ENCODE peak calls at places on chromosomes 7 and 10, in four cellular contexts. One of them, this sample, is unnamed.

GRCh38 chr7:22411977-22412693 is 55.2 kb upstream of the RAPGEF5 start:
- DNase-seq in H9: no peak
- DNase-seq in IMR-90: no peak
- DNase-seq in neuronal stem cell: no peak
- DNase-seq in this sample: no peak

GRCh38 chr10:73644015-73644743 is 2.9 kb upstream of the MYOZ1 start:
- DNase-seq in H9: peak; percentile 68
- DNase-seq in IMR-90: peak; percentile 73
- DNase-seq in neuronal stem cell: peak; percentile 69
- DNase-seq in this sample: peak; percentile 49

GRCh38 chr7:82335927-82336326 is 107.7 kb downstream of the CACNA2D1 start:
- DNase-seq in H9: no peak
- DNase-seq in IMR-90: peak; percentile 66
- DNase-seq in neuronal stem cell: no peak
- DNase-seq in this sample: no peak

GRCh38 chr10:84739641-84740040 is 411.3 kb downstream of the CCSER2 start:
- DNase-seq in H9: no peak
- DNase-seq in IMR-90: no peak
- DNase-seq in neuronal stem cell: no peak
- DNase-seq in this sample: no peak

GRCh38 chr10:108789911-108790310 is 1133.4 kb downstream of the XPNPEP1 start:
- DNase-seq in H9: no peak
- DNase-seq in IMR-90: peak; percentile 60
- DNase-seq in neuronal stem cell: no peak
- DNase-seq in this sample: no peak

GRCh38 chr10:106424076-106424475 is 740.4 kb downstream of the SORCS1 start:
- DNase-seq in H9: no peak
- DNase-seq in IMR-90: peak; percentile 96
- DNase-seq in neuronal stem cell: no peak
- DNase-seq in this sample: peak; percentile 73

GRCh38 chr10:101771380-101771779 is 4.5 kb downstream of the FGF8 start:
- DNase-seq in H9: no peak
- DNase-seq in IMR-90: no peak
- DNase-seq in neuronal stem cell: no peak
- DNase-seq in this sample: no peak

GRCh38 chr10:22646291-22646926 is 68.0 kb downstream of the PIP4K2A start:
- DNase-seq in H9: no peak
- DNase-seq in IMR-90: no peak
- DNase-seq in neuronal stem cell: no peak
- DNase-seq in this sample: no peak

GRCh38 chr7:3588341-3588740 is 287.3 kb downstream of the SDK1 start:
- DNase-seq in H9: no peak
- DNase-seq in IMR-90: no peak
- DNase-seq in neuronal stem cell: no peak
- DNase-seq in this sample: no peak

GRCh38 chr7:15889501-15889900 is 203.0 kb upstream of the MEOX2 start:
- DNase-seq in H9: peak; percentile 30
- DNase-seq in IMR-90: no peak
- DNase-seq in neuronal stem cell: no peak
- DNase-seq in this sample: peak; percentile 2

GRCh38 chr10:46522295-46523118 is 34.0 kb downstream of the GPRIN2 start:
- DNase-seq in H9: no peak
- DNase-seq in IMR-90: no peak
- DNase-seq in neuronal stem cell: no peak
- DNase-seq in this sample: no peak

GRCh38 chr10:11164806-11165590 is 147.3 kb downstream of the CELF2 start:
- DNase-seq in H9: peak; percentile 40
- DNase-seq in IMR-90: peak; percentile 78
- DNase-seq in neuronal stem cell: peak; percentile 74
- DNase-seq in this sample: peak; percentile 29

GRCh38 chr7:41135511-41135910 is 567.4 kb downstream of the INHBA start:
- DNase-seq in H9: no peak
- DNase-seq in IMR-90: no peak
- DNase-seq in neuronal stem cell: no peak
- DNase-seq in this sample: no peak

GRCh38 chr10:127151541-127151940 is 44.9 kb downstream of the INSYN2A start:
- DNase-seq in H9: no peak
- DNase-seq in IMR-90: peak; percentile 65
- DNase-seq in neuronal stem cell: no peak
- DNase-seq in this sample: no peak

GRCh38 chr10:132793871-132794849 is 8.2 kb upstream of the NKX6-2 start:
- DNase-seq in H9: no peak
- DNase-seq in IMR-90: no peak
- DNase-seq in neuronal stem cell: no peak
- DNase-seq in this sample: no peak

GRCh38 chr10:80471715-80472233 is 17.7 kb downstream of the TSPAN14 start:
- DNase-seq in H9: no peak
- DNase-seq in IMR-90: no peak
- DNase-seq in neuronal stem cell: no peak
- DNase-seq in this sample: peak; percentile 87

GRCh38 chr10:100882251-100882643 is 30.5 kb upstream of the SLF2 start:
- DNase-seq in H9: no peak
- DNase-seq in IMR-90: no peak
- DNase-seq in neuronal stem cell: no peak
- DNase-seq in this sample: no peak

GRCh38 chr10:32271617-32272016 is 75.3 kb downstream of the EPC1 start:
- DNase-seq in H9: no peak
- DNase-seq in IMR-90: peak; percentile 64
- DNase-seq in neuronal stem cell: no peak
- DNase-seq in this sample: no peak

DNA sequence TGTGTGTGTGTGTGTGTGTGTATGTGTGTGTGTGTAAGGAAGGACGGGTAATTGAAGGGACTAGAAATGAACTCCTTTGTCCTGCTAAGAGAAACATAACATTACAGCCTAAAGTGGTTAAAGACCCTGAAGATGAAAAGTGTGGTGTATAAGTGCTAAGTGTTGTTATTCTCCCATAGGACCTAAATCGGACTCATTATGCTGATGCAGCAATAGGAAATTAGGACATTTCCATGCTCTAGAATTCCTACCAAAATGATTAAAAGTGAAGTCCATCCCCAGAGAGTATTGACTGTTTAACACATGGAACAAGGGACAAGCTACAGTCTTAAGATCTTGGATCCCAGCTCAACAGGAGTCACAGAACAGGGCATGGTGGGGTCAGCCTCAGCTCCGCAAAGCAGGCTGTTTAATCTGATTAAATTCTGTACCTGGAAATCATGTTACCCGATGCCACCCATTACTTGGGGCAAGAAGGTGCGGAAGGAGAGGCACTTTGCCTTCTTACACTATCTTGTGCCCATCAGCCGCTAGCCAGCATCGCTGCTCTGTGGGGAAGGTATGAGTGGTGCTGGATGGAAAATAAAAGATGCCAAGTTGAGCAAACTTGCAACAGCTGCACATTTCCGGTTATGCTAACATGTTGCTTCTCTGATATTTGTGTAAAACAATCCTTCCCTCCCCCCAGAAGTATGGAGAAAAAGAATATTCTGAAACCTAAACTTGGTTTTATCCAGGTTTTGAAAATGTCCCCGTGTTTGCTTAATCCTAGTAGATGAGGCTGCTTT is 100.5 kb downstream of the CREB5 start:
- DNase-seq in H9: no peak
- DNase-seq in IMR-90: no peak
- DNase-seq in neuronal stem cell: no peak
- DNase-seq in this sample: no peak
- H3K27me3 ChIP-seq in H9: no peaks in the 10 kb centered on the region
- H3K27me3 ChIP-seq in IMR-90: no peaks in the 10 kb centered on the region
- H3K27me3 ChIP-seq in neuronal stem cell: no peaks in the 10 kb centered on the region
- H3K27me3 ChIP-seq in this sample: no peaks in the 10 kb centered on the region

GRCh38 chr7:142787783-142788182 is 17.0 kb downstream of the PRSS2 start:
- DNase-seq in H9: no peak
- DNase-seq in IMR-90: no peak
- DNase-seq in neuronal stem cell: no peak
- DNase-seq in this sample: no peak

GRCh38 chr7:142788303-142789286 is 17.8 kb downstream of the PRSS2 start:
- DNase-seq in H9: no peak
- DNase-seq in IMR-90: no peak
- DNase-seq in neuronal stem cell: no peak
- DNase-seq in this sample: no peak

GRCh38 chr7:142790056-142790455 is 19.3 kb downstream of the PRSS2 start:
- DNase-seq in H9: no peak
- DNase-seq in IMR-90: no peak
- DNase-seq in neuronal stem cell: no peak
- DNase-seq in this sample: no peak

GRCh38 chr7:142785841-142786250 is 15.1 kb downstream of the PRSS2 start:
- DNase-seq in H9: peak; percentile 45
- DNase-seq in IMR-90: no peak
- DNase-seq in neuronal stem cell: no peak
- DNase-seq in this sample: no peak

GRCh38 chr7:142787034-142787768 is 16.4 kb downstream of the PRSS2 start:
- DNase-seq in H9: no peak
- DNase-seq in IMR-90: no peak
- DNase-seq in neuronal stem cell: no peak
- DNase-seq in this sample: no peak
- H2AFZ ChIP-seq in H9: no peak overlapping the region
- H2AFZ ChIP-seq in IMR-90: no peak overlapping the region
- H2AFZ ChIP-seq in neuronal stem cell: no peak overlapping the region
- H2AFZ ChIP-seq in this sample: no peak overlapping the region

DNA sequence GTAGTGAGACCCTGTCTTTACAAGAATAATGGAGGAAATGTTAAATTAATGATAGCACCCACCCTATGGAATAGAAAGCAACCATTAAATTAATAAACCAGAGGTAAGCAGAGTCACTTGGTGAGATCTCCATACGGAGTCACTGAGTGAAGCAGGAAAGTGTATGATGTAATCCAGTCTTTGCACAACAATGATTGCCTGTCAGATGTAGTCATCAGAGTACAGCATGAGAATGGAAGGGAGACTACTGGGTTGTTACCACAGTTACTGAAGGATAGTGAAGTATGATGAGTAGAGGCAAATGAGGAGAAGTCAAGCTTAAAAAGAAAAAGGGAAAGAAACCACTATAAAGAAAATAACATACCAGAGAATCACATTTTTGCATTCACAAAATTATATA is 371.9 kb upstream of the SHH start:
- DNase-seq in H9: no peak
- DNase-seq in IMR-90: no peak
- DNase-seq in neuronal stem cell: no peak
- DNase-seq in this sample: peak; percentile 33
- H3K14ac ChIP-seq in H9: no peak overlapping the region
- H3K14ac ChIP-seq in IMR-90: no peak overlapping the region
- H3K14ac ChIP-seq in neuronal stem cell: no peak overlapping the region
- H3K14ac ChIP-seq in this sample: no peak overlapping the region

GRCh38 chr7:158572000-158572828 is 15.4 kb downstream of the PTPRN2 start:
- DNase-seq in H9: no peak
- DNase-seq in IMR-90: no peak
- DNase-seq in neuronal stem cell: no peak
- DNase-seq in this sample: peak; percentile 21

GRCh38 chr7:158568974-158569857 is 18.4 kb downstream of the PTPRN2 start:
- DNase-seq in H9: no peak
- DNase-seq in IMR-90: no peak
- DNase-seq in neuronal stem cell: no peak
- DNase-seq in this sample: peak; percentile 90

GRCh38 chr7:158569858-158570239 is 17.8 kb downstream of the PTPRN2 start:
- DNase-seq in H9: no peak
- DNase-seq in IMR-90: no peak
- DNase-seq in neuronal stem cell: no peak
- DNase-seq in this sample: no peak

GRCh38 chr7:158573310-158573709 is 14.3 kb downstream of the PTPRN2 start:
- DNase-seq in H9: no peak
- DNase-seq in IMR-90: no peak
- DNase-seq in neuronal stem cell: no peak
- DNase-seq in this sample: no peak

GRCh38 chr7:158570449-158571170 is 17.0 kb downstream of the PTPRN2 start:
- DNase-seq in H9: no peak
- DNase-seq in IMR-90: no peak
- DNase-seq in neuronal stem cell: no peak
- DNase-seq in this sample: no peak
- H3K27me3 ChIP-seq in H9: no peaks in the 10 kb centered on the region
- H3K27me3 ChIP-seq in IMR-90: no peaks in the 10 kb centered on the region
- H3K27me3 ChIP-seq in neuronal stem cell: peaks cover under 1% of the 10 kb centered on the region
- H3K27me3 ChIP-seq in this sample: peaks cover 18% of the 10 kb centered on the region

DNA sequence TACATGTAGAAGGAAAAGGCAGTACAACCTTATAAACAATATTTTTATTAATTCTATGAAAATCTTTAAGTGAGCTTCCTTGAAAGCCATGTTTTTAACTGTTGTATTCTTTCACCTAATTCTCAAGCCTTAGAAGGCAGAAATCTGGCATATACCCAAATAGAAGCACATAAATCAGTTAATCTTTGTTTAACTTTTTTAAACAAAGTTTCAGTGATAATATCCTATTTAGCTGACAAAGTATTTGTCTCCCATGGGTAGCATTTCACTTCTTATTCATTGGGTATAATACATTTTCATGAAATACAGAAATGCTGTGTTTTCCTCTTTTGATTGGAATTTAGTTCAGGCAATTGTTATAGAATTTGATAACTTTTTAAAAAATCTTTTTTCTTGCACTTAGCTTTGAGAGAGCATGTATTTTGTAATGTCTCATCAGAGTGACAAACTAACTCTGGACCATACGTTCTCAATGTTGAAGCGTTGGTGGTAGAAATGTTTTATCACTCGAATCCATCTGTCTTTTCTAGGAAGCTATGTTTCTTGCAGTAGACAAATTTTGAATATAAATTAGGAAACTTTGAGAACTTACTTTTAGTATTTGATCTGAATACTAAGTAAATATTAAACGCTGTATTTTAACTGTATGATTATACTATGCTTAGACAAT is 78.1 kb downstream of the CREM start:
- DNase-seq in H9: no peak
- DNase-seq in IMR-90: no peak
- DNase-seq in neuronal stem cell: no peak
- DNase-seq in this sample: no peak
- H2AFZ ChIP-seq in H9: no peak overlapping the region
- H2AFZ ChIP-seq in IMR-90: no peak overlapping the region
- H2AFZ ChIP-seq in neuronal stem cell: no peak overlapping the region
- H2AFZ ChIP-seq in this sample: no peak overlapping the region

This sample was measured in trophoblast cell.